ENCODE peak calls at places on chromosomes 11 and 22, in four cellular contexts. O is H1, Y is GM12878, W is HepG2. K is an unnamed sample.
A peak's percentile ranks its signal among the peaks of the same experiment; 100 is the strongest.

GRCh38 chr22:45309422-45310227 is at the start of gene FAM118A:
- DNase-seq in Y (peak; percentile 81), O (peak; percentile 83), W (peak; percentile 87), K (peak; percentile 77)

GRCh38 chr11:110857885-110858555 is 145.8 kb upstream of the ARHGAP20 start:
- DNase-seq in Y (no peak), O (no peak), W (no peak), K (no peak)

GRCh38 chr11:134951305-134951700 is 539.3 kb upstream of the B3GAT1 start:
- DNase-seq in Y (no peak), W (no peak), O (no peak), K (no peak)

GRCh38 chr11:68550485-68550817 is 89.9 kb downstream of the PPP6R3 start:
- DNase-seq in Y (no peak), W (no peak), O (no peak), K (no peak)

GRCh38 chr22:47218671-47219070 is 456.2 kb downstream of the TBC1D22A start:
- DNase-seq in W (no peak), Y (no peak), O (no peak), K (no peak)

GRCh38 chr11:72834905-72835304 is 20.7 kb downstream of the ATG16L2 start:
- DNase-seq in O (no peak), Y (no peak), W (no peak), K (no peak)

GRCh38 chr11:123046473-123047264 is 15.3 kb downstream of the HSPA8 start:
- DNase-seq in Y (no peak), W (no peak), O (no peak), K (no peak)

GRCh38 chr11:87743002-87743401 is 432.2 kb downstream of the RAB38 start:
- DNase-seq in W (no peak), Y (no peak), O (no peak), K (no peak)

GRCh38 chr22:17678817-17679385 is 40.3 kb downstream of the BCL2L13 start:
- DNase-seq in O (no peak), Y (no peak), W (no peak), K (no peak)

GRCh38 chr11:17640493-17641164 is 78.7 kb upstream of the MYOD1 start:
- DNase-seq in Y (no peak), W (no peak), O (no peak), K (no peak)

GRCh38 chr22:21738081-21738480 is 2.5 kb upstream of the YPEL1 start:
- DNase-seq in Y (no peak), O (no peak), W (no peak), K (no peak)

GRCh38 chr22:48677168-48677520 is 1150.5 kb downstream of the BRD1 start:
- DNase-seq in W (no peak), Y (no peak), O (no peak), K (no peak)

DNA sequence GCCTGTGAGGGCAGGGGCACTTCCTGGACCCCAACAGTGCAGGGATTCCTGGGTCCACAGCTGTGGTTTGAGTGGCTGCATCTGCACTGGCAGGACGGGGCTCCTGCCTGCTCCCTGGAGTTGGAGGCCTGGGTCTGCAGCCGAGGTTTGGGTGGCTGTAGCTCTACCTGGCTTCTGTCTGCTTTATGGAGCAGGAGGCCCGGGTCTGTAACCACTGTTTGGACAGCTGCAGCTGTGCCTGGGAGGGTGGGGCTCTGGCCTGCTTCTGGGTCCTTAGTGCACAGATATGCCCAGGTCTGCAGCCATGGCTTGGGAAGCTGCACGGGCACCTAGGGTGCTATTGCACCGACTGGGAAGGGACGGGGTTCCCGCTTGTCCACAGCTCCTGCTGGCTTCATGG is 412.2 kb upstream of the KIRREL3 start:
- DNase-seq in Y (no peak), O (no peak), W (no peak), K (no peak)
- TF ChIP-seq ZNF274 in Y (no peak), O (no peak), W (no peak), K (no peak)

DNA sequence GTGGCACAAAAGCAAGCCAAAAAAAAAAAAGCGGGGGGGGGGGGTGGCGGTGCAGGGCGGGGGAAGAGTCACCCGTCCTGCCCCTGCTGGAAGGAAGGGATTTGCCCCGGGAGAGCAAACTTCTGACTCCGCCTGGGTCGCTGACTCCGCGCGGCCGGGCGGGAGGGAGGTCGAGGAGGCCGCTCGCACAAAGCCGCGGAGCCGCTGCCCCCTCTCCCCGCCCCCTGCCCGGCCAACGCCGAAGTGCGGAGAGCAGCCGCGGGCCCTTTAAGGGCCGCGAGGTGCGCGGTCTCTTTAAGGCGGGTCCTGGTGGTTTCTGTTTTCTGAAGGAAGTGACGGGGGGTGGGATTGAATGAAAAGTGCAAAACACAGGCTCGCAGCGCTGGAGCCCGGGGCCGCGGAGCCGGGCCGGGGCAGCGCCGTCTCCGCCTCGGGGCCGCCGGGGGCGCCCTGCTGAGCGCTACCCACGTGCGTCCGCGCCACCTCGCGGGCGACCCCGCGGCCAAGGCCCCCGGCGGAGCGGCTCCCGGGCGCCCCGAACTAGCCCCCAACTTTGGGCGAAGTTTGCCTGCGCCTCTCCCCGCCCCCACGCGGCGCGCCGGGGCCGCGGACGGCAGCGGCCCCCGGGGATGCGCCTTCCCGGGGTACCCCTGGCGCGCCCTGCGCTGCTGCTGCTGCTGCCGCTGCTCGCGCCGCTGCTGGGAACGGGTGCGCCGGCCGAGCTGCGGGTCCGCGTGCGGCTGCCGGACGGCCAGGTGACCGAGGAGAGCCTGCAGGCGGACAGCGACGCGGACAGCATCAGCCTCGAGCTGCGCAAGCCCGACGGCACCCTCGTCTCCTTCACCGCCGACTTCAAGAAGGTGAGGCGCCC is at the start of gene OAF:
- DNase-seq in W (peak; percentile 86), O (peak; percentile 58), Y (no peak), K (peak; percentile 79)
- H3K9ac ChIP-seq in W (peak within 1 kb of the TSS; percentile 85), O (no peak within 1 kb of the TSS), Y (peak within 1 kb of the TSS; percentile 52), K (peak within 1 kb of the TSS; percentile 72)

GRCh38 chr11:62140302-62141110 is 16.7 kb downstream of the INCENP start:
- DNase-seq in Y (no peak), O (no peak), W (no peak), K (no peak)

GRCh38 chr11:62142043-62142375 is 18.2 kb downstream of the INCENP start:
- DNase-seq in O (no peak), Y (no peak), W (no peak), K (no peak)

GRCh38 chr11:62139526-62140301 is 15.9 kb downstream of the INCENP start:
- DNase-seq in O (no peak), Y (no peak), W (no peak), K (no peak)

GRCh38 chr11:62142921-62143320 is 19.1 kb downstream of the INCENP start:
- DNase-seq in O (no peak), Y (no peak), W (no peak), K (no peak)

DNA sequence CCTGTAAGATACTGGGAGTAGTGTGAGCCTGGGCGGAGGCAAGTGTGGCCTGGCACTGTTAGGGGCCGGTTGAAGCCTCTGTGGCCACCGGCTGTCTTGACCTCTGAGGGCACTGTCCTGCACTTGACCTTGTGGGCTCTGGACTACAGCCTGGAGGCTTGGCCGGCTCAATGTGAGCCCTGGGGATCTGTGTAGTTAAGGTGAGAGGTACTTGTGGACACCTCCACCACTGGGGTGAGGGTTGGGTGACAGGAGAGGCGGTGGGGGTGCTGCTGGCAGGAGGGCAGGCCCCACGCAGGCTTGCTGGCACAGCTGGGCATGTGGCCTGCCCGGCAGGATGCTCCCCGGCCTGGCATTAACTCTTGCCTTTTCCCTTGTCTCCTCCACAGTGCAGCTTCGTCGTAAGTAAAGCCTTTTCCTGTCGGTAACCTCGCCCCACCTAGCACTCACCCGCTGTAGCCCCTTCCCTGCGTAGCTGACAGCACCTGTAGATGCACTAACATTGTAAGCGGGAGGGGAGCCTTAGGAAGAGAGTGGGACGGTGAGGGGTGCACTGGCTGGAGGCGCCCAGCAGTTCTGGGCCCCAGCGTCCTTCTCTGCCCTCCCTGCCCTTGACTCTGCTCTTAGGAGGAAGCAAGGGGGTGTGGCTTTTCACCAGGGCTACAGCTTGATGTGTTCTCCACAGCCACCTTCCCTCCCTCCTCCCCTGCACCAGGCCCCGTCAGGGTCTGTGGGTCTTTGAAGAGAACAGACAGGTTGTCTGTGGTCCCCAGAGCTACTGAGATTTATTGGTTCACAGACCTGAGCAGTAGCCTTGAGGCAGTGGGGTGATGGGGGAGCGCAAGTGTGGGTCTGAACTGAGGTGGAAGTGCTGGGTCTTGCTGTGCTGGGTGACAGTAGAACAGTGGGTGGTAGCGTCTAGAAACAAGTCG is 17.6 kb downstream of the INCENP start:
- DNase-seq in Y (no peak), W (no peak), O (no peak), K (no peak)
- TF ChIP-seq SUZ12 in Y (no peak), W (no peak), O (no peak), K (no peak)

DNA sequence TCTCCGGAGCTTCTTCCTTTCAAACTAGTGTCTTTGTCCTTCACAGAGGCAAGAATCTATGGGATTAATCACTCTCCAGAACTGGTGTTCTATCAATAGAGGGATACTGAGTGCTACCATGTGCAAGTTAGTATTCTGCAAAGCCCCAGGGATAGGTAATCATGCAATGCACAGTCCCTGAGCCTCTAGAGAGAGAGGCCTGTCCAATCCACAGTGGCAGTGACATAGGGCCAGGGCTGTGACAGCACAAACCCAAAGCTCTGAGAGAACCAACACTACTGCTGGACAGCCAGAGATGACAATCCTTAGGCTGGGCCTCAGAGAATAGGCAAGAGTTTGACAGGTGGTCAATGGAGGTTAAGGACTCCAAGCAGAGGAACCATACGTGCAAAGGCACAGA is 66.8 kb upstream of the USP47 start:
- DNase-seq in Y (no peak), W (no peak), O (no peak), K (no peak)
- TF ChIP-seq ZNF274 in Y (no peak), W (no peak), O (no peak), K (no peak)

GRCh38 chr11:2844996-2845395 is 40.6 kb downstream of the CDKN1C start:
- DNase-seq in W (no peak), Y (no peak), O (no peak), K (no peak)
- H3K9ac ChIP-seq in W (no peak overlapping the region), Y (no peak overlapping the region), O (no peak overlapping the region), K (no peak overlapping the region)

DNA sequence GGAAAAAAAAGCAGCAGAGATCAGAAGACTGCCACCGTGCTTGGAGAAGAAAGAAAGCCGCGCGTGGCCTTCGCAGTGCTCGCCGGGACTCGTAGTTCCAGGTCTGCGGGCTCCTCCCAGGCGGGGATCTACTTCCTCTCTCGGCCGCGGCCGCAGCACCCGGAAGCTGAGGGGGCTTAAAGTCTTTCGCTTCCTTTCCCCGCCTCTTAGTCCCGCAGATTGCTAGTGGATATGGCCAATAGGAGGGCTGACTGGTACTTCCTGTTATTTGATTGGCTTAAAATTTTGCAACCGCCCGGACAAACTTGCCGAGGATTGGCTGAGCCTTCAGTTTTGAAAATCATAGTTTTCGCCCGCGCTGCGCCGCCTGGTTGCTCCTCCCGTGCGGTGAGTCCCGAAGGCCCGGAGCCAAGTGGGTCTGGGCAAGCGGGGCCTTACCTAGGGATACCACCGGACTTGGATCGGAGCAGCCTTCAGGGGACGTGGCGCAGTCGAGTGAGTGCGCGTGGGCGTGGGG is at the start of gene INCENP:
- DNase-seq in O (peak; percentile 87), W (peak; percentile 99), Y (peak; percentile 96), K (peak; percentile 95)
- TF ChIP-seq SUZ12 in O (no peak), W (peak; percentile 60), Y (no peak), K (no peak)

GRCh38 chr11:64844330-64845124 is at the start of gene CDC42BPG:
- DNase-seq in W (peak; percentile 27), O (no peak), Y (no peak), K (no peak)
- TF ChIP-seq ZNF274 in W (no peak), O (no peak), Y (no peak), K (no peak)

GRCh38 chr11:1835671-1836010 is 851 bp downstream of the SYT8 start:
- DNase-seq in W (no peak), O (no peak), Y (no peak), K (no peak)

GRCh38 chr11:1834791-1835670 is at the start of gene SYT8:
- DNase-seq in W (no peak), O (no peak), Y (no peak), K (no peak)

GRCh38 chr11:1832181-1832988 is 2.4 kb upstream of the SYT8 start:
- DNase-seq in W (no peak), O (no peak), Y (no peak), K (peak; percentile 20)

GRCh38 chr11:1832989-1833365 is 1.8 kb upstream of the SYT8 start:
- DNase-seq in O (no peak), Y (no peak), W (no peak), K (no peak)

GRCh38 chr11:1834132-1834610 is 619 bp upstream of the SYT8 start:
- DNase-seq in O (no peak), Y (no peak), W (peak; percentile 24), K (no peak)
- H3K9ac ChIP-seq in O (no peak overlapping the region), Y (no peak overlapping the region), W (no peak overlapping the region), K (peak overlapping the region; percentile 42)